ENCODE peak calls at places on chromosomes 12 and 14, in seven cellular contexts. P is fibroblast of the conjunctiva, X is breast epithelium, E is cerebellar nuclear complex, G is mammary epithelial cell, D is neural progenitor cell, M is NCI-H146. R is an unnamed sample.

GRCh38 chr14:61250063-61250462 is 31.1 kb downstream of the TMEM30B start:
- DNase-seq in G (no peak), D (no peak), X (no peak), M (no peak), P (no peak), E (no peak), R (no peak)

GRCh38 chr14:66196670-66197069 is 289.5 kb upstream of the CCDC196 start:
- DNase-seq in M (no peak), P (no peak), G (no peak), X (no peak), D (peak; percentile 17), E (no peak), R (no peak)

GRCh38 chr12:38502420-38502819 is 185.8 kb downstream of the ALG10B start:
- DNase-seq in E (no peak), X (no peak), D (no peak), G (no peak), M (no peak), P (no peak), R (no peak)

GRCh38 chr12:2561367-2561766 is 233.4 kb upstream of the FKBP4 start:
- DNase-seq in X (no peak), P (no peak), D (no peak), G (no peak), M (no peak), E (no peak), R (no peak)

GRCh38 chr14:72965249-72965648 is 39.0 kb downstream of the DCAF4 start:
- DNase-seq in E (no peak), X (no peak), M (no peak), P (no peak), D (no peak), G (peak; percentile 63), R (no peak)

GRCh38 chr14:88164906-88165534 is 158.0 kb downstream of the KCNK10 start:
- DNase-seq in E (no peak), P (no peak), M (no peak), X (no peak), D (no peak), G (no peak), R (no peak)

GRCh38 chr12:64236549-64236948 is 14.5 kb upstream of the KICS2 start:
- DNase-seq in G (no peak), M (peak; percentile 47), P (no peak), X (no peak), E (no peak), D (no peak), R (no peak)

GRCh38 chr14:99230271-99231141 is 41.5 kb downstream of the BCL11B start:
- DNase-seq in X (no peak), M (no peak), P (no peak), E (no peak), G (no peak), D (peak; percentile 64), R (peak; percentile 62)

GRCh38 chr12:128629979-128630378 is 193.8 kb downstream of the SLC15A4 start:
- DNase-seq in M (no peak), D (no peak), X (no peak), G (no peak), E (no peak), P (no peak), R (no peak)

GRCh38 chr12:117032593-117033381 is 66.4 kb downstream of the TESC start:
- DNase-seq in X (peak; percentile 55), G (no peak), P (no peak), M (no peak), D (peak; percentile 45), E (no peak), R (no peak)

GRCh38 chr14:52090936-52091335 is 22.1 kb upstream of the NID2 start:
- DNase-seq in M (no peak), P (no peak), E (no peak), D (no peak), G (no peak), X (no peak), R (no peak)

GRCh38 chr14:77222546-77223225 is 41.1 kb downstream of the TMEM63C start:
- DNase-seq in P (no peak), D (peak; percentile 66), E (no peak), G (no peak), M (no peak), X (no peak), R (no peak)

GRCh38 chr14:96409701-96410100 is 17.8 kb downstream of the AK7 start:
- DNase-seq in X (no peak), G (peak; percentile 20), E (no peak), P (no peak), M (no peak), D (no peak), R (no peak)

GRCh38 chr14:61539631-61540030 is 155.7 kb upstream of the HIF1A start:
- DNase-seq in E (no peak), P (no peak), M (no peak), D (no peak), X (no peak), G (no peak), R (no peak)

GRCh38 chr12:30822385-30823139 is 67.8 kb upstream of the CAPRIN2 start:
- DNase-seq in D (peak; percentile 72), E (no peak), M (peak; percentile 15), P (no peak), G (peak; percentile 22), X (peak; percentile 71), R (peak; percentile 62)

GRCh38 chr12:94994312-94994711 is 9.2 kb downstream of the NDUFA12 start:
- DNase-seq in G (peak; percentile 86), P (no peak), E (no peak), X (no peak), D (no peak), M (no peak), R (no peak)

GRCh38 chr12:2057041-2057792 is 4.4 kb downstream of the CACNA1C start:
- DNase-seq in M (peak; percentile 6), D (peak; percentile 93), G (peak; percentile 14), X (no peak), P (peak; percentile 37), E (no peak), R (peak; percentile 66)

GRCh38 chr14:88559852-88560251 is 3.0 kb upstream of the ZC3H14 start:
- DNase-seq in G (no peak), P (peak; percentile 51), M (no peak), D (peak; percentile 39), E (no peak), X (no peak), R (no peak)

GRCh38 chr14:97056086-97056485 is 258.9 kb downstream of the VRK1 start:
- DNase-seq in G (no peak), M (no peak), D (no peak), E (no peak), P (no peak), X (no peak), R (no peak)

GRCh38 chr12:115963030-115963480 is 314.4 kb downstream of the MED13L start:
- DNase-seq in X (no peak), E (no peak), M (no peak), P (no peak), G (peak; percentile 17), D (no peak), R (no peak)

GRCh38 chr12:46603776-46604456 is 221.9 kb downstream of the SLC38A4 start:
- DNase-seq in D (no peak), X (no peak), P (no peak), M (no peak), E (no peak), G (no peak), R (no peak)

GRCh38 chr12:91651728-91652127 is 469.1 kb upstream of the DCN start:
- DNase-seq in D (no peak), E (no peak), G (no peak), M (no peak), P (no peak), X (no peak), R (no peak)

GRCh38 chr14:93936926-93937325 is 9.8 kb downstream of the FAM181A start:
- DNase-seq in M (no peak), E (no peak), D (no peak), X (no peak), G (no peak), P (no peak), R (no peak)

GRCh38 chr12:52019123-52019770 is 12.5 kb downstream of the TAMALIN start:
- DNase-seq in P (no peak), D (no peak), X (no peak), G (no peak), E (no peak), M (peak; percentile 73), R (no peak)

GRCh38 chr14:36996133-36996856 is 176.1 kb downstream of the SLC25A21 start:
- DNase-seq in X (no peak), D (no peak), G (peak; percentile 71), P (no peak), M (no peak), E (no peak), R (no peak)

GRCh38 chr12:27244680-27245005 is 557 bp downstream of the STK38L start:
- DNase-seq in P (no peak), M (peak; percentile 35), X (no peak), D (no peak), G (peak; percentile 54), E (no peak), R (no peak)

GRCh38 chr14:23068792-23069412 is 11.6 kb upstream of the CDH24 start:
- DNase-seq in E (no peak), D (peak; percentile 93), P (peak; percentile 88), X (peak; percentile 78), M (no peak), G (peak; percentile 83), R (peak; percentile 75)

GRCh38 chr12:132066345-132066685 is 77.8 kb downstream of the DDX51 start:
- DNase-seq in M (no peak), E (no peak), X (no peak), D (no peak), G (no peak), P (no peak), R (no peak)

GRCh38 chr14:100406505-100407131 is 83.5 kb downstream of the SLC25A47 start:
- DNase-seq in D (no peak), X (no peak), M (no peak), G (peak; percentile 65), P (no peak), E (no peak), R (no peak)

GRCh38 chr12:68245071-68246021 is 8.1 kb downstream of the IL22 start:
- DNase-seq in P (no peak), M (no peak), X (no peak), E (no peak), G (no peak), D (peak; percentile 47), R (no peak)

GRCh38 chr14:103550451-103551337 is 11.8 kb downstream of the BAG5 start:
- DNase-seq in G (no peak), X (no peak), D (no peak), M (peak; percentile 79), P (no peak), E (no peak), R (no peak)

GRCh38 chr12:6438345-6438744 is 6.4 kb upstream of the CD27 start:
- DNase-seq in G (no peak), M (no peak), P (no peak), D (no peak), X (no peak), E (no peak), R (no peak)

GRCh38 chr12:5809586-5809985 is 135.5 kb downstream of the ANO2 start:
- DNase-seq in M (no peak), E (no peak), X (no peak), P (no peak), D (no peak), G (no peak), R (no peak)

GRCh38 chr12:76588881-76589565 is 29.5 kb upstream of the OSBPL8 start:
- DNase-seq in D (no peak), E (no peak), P (peak; percentile 56), M (no peak), X (no peak), G (peak; percentile 63), R (peak; percentile 39)

GRCh38 chr12:86748874-86749273 is 492.7 kb upstream of the MGAT4C start:
- DNase-seq in D (no peak), M (no peak), X (no peak), E (no peak), P (no peak), G (no peak), R (no peak)

GRCh38 chr12:12736759-12737676 is 19.9 kb downstream of the CDKN1B start:
- DNase-seq in P (no peak), G (peak; percentile 27), D (peak; percentile 32), E (no peak), M (peak; percentile 55), X (no peak), R (peak; percentile 34)

GRCh38 chr14:68466491-68466977 is 326.3 kb downstream of the ZFP36L1 start:
- DNase-seq in P (peak; percentile 75), M (no peak), E (no peak), X (no peak), D (no peak), G (peak; percentile 91), R (peak; percentile 31)

GRCh38 chr12:131735863-131736806 is 25.2 kb downstream of the SFSWAP start:
- DNase-seq in E (no peak), M (no peak), G (no peak), P (no peak), X (no peak), D (no peak), R (no peak)